ENCODE peak calls at places on chromosomes 4 and X, in five cellular contexts. H is GM12878, A is IMR-90, G is K562, R is SK-N-SH. N is an unnamed sample.
A peak's percentile ranks its signal among the peaks of the same experiment; 100 is the strongest.

GRCh38 chr4:61531188-61531587 is 331.1 kb downstream of the ADGRL3 start:
- DNase-seq in A (no peak), H (no peak), R (no peak), G (no peak), N (no peak)

GRCh38 chr4:37715889-37716402 is 29.8 kb upstream of the RELL1 start:
- DNase-seq in G (no peak), A (peak; percentile 66), H (peak; percentile 43), R (peak; percentile 5), N (no peak)

GRCh38 chrX:15816886-15817285 is 26.6 kb downstream of the ZRSR2 start:
- DNase-seq in H (peak; percentile 9), A (no peak), R (peak; percentile 29), G (no peak), N (no peak)

GRCh38 chr4:164700471-164700870 is 53.5 kb upstream of the SMIM31 start:
- DNase-seq in R (peak; percentile 6), G (peak; percentile 3), A (no peak), H (no peak), N (peak; percentile 2)

GRCh38 chrX:77742788-77743476 is 43.1 kb downstream of the ATRX start:
- DNase-seq in G (no peak), H (no peak), A (no peak), R (no peak), N (no peak)

GRCh38 chr4:48467442-48467841 is 15.7 kb upstream of the SLC10A4 start:
- DNase-seq in G (no peak), R (no peak), H (no peak), A (no peak), N (no peak)

GRCh38 chrX:17377047-17377692 is 2.2 kb downstream of the NHS start:
- DNase-seq in G (no peak), A (peak; percentile 61), H (no peak), R (peak; percentile 46), N (peak; percentile 86)

GRCh38 chrX:106959897-106960296 is 39.7 kb downstream of the CLDN2 start:
- DNase-seq in R (no peak), A (peak; percentile 33), G (no peak), H (no peak), N (peak; percentile 39)

GRCh38 chr4:96874657-96875056 is 1034.8 kb downstream of the PDHA2 start:
- DNase-seq in A (no peak), R (no peak), H (no peak), G (no peak), N (no peak)

GRCh38 chr4:41294445-41295062 is 37.8 kb downstream of the UCHL1 start:
- DNase-seq in A (no peak), R (no peak), H (no peak), G (no peak), N (no peak)

GRCh38 chr4:123121241-123121907 is 199.0 kb upstream of the NUDT6 start:
- DNase-seq in R (no peak), A (peak; percentile 73), H (no peak), G (no peak), N (peak; percentile 39)

GRCh38 chrX:70196961-70197805 is 19.9 kb downstream of the DGAT2L6 start:
- DNase-seq in H (no peak), G (peak; percentile 60), R (peak; percentile 42), A (peak; percentile 40), N (peak; percentile 42)

GRCh38 chr4:114132830-114133229 is 153.4 kb upstream of the ARSJ start:
- DNase-seq in R (no peak), A (no peak), H (no peak), G (no peak), N (peak; percentile 8)

GRCh38 chr4:141730805-141731204 is 94.4 kb downstream of the IL15 start:
- DNase-seq in G (no peak), A (peak; percentile 30), H (no peak), R (no peak), N (no peak)

GRCh38 chr4:186104114-186104894 is at the start of gene FAM149A:
- DNase-seq in H (no peak), A (no peak), G (no peak), R (no peak), N (peak; percentile 7)

DNA sequence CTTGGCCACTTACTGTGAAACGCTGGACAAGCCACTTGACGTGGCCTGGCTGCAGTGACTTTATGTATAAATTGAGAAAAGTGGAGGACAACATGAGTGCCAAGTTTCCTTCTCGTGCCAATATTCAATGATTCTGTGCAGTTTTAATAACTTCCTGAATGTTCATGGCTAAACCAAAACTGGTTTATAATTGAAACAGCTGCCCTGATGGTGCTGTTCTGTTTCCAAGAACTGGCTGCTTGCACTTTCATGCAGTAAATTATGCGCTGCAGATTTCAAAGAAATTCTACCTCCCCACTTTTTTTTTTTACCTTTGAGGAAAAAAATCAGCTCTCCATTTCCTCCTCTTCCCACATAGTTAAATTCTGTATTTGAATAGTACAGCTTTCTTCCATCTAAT is 205.2 kb upstream of the CASK start:
- DNase-seq in H (no peak), R (no peak), G (no peak), A (no peak), N (no peak)
- TF ChIP-seq SMC3 in H (no peak), R (no peak), G (no peak), A (no peak), N (no peak)

DNA sequence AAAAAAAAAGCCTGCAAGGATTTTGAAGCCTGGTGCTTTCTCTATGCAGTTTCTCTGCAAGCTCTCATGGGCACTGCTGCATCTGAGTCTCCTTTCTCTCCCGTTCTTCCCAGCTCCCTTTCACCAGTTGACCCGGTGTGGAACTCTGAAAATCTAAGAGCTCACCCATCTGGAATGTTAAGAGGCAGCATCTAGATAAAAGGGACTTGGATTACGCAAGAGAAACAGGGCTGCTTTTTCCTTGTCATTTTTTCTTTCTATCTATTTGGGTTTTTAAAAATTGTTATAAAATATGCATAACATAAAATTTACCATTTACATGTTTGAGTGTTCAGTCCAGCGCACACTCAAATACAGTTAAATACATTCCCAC is 95.2 kb upstream of the RPS6KA3 start:
- DNase-seq in A (peak; percentile 75), H (no peak), R (no peak), G (no peak), N (peak; percentile 91)
- TF ChIP-seq RCOR1 in A (no peak), H (no peak), R (no peak), G (no peak), N (no peak)

GRCh38 chr4:153438916-153439756 is 27.0 kb upstream of the TMEM131L start:
- DNase-seq in H (peak; percentile 79), A (no peak), R (no peak), G (no peak), N (no peak)
- TF ChIP-seq SMC3 in H (no peak), A (no peak), R (no peak), G (no peak), N (no peak)

GRCh38 chr4:178632415-178632814 is 1190.2 kb upstream of the AGA start:
- DNase-seq in A (no peak), R (peak; percentile 34), H (peak; percentile 5), G (no peak), N (no peak)

DNA sequence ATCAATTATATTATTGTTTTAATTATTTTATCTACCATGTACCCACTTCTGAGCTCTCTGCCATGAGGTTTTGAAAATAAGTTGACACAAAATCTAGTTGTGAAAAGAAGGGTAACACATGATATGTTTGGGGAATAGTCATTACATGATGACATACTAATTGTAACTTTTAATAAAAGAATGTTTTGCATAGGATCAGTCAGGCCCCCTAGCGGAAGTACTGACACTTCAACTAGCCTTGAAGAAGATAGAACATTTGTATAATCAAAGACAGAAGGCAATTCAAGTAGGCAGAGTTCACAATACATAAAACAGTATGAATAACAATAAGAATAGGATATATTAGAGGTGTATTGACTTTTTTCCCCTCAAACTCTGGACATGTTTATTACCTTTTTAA is 1191.0 kb upstream of the AGA start:
- DNase-seq in H (no peak), A (no peak), R (no peak), G (no peak), N (peak; percentile 9)
- TF ChIP-seq RCOR1 in H (no peak), A (no peak), R (no peak), G (no peak), N (no peak)

N was measured in A549.